ENCODE peak calls at places on chromosomes 16 and 17, in four cellular contexts. I is HCT116, G is K562, K is GM12878. J is an unnamed sample.

GRCh38 chr16:68644303-68644702 is 807 bp upstream of the CDH3 start:
- DNase-seq in I (no peak), K (no peak), G (no peak), J (peak)

GRCh38 chr17:71975998-71976649 is 144.7 kb upstream of the SOX9 start:
- DNase-seq in I (no peak), G (no peak), K (no peak), J (no peak)

GRCh38 chr17:2800367-2800766 is 4.1 kb downstream of the RAP1GAP2 start:
- DNase-seq in K (no peak), I (no peak), G (no peak), J (no peak)

GRCh38 chr17:34386343-34386924 is 23.4 kb upstream of the CCL1 start:
- DNase-seq in K (no peak), G (no peak), I (no peak), J (no peak)

GRCh38 chr16:30368122-30368791 is 2.0 kb downstream of the TBC1D10B start:
- DNase-seq in K (no peak), G (peak), I (no peak), J (no peak)

GRCh38 chr16:72066747-72067146 is 3.7 kb downstream of the HPR start:
- DNase-seq in K (no peak), G (peak), I (peak), J (no peak)

GRCh38 chr16:57941016-57941656 is 29.8 kb downstream of the CNGB1 start:
- DNase-seq in G (no peak), I (no peak), K (no peak), J (no peak)

GRCh38 chr16:70650216-70650615 is 3.9 kb downstream of the IL34 start:
- DNase-seq in I (no peak), K (no peak), G (no peak), J (no peak)

GRCh38 chr17:74257311-74257710 is 16.7 kb upstream of the DNAI2 start:
- DNase-seq in G (no peak), K (no peak), I (no peak), J (no peak)

GRCh38 chr16:66740010-66740409 is 11.4 kb downstream of the DYNC1LI2 start:
- DNase-seq in K (no peak), I (no peak), G (peak), J (no peak)

GRCh38 chr17:7822126-7822525 is 11.9 kb upstream of the KDM6B start:
- DNase-seq in I (no peak), G (no peak), K (no peak), J (no peak)

GRCh38 chr16:57462209-57462977 is at the start of gene POLR2C:
- DNase-seq in I (peak), G (peak), K (peak), J (peak)

GRCh38 chr17:28240688-28241340 is 78.2 kb upstream of the TMEM97 start:
- DNase-seq in I (no peak), G (no peak), K (no peak), J (no peak)

GRCh38 chr16:86211800-86212199 is 298.5 kb upstream of the FOXF1 start:
- DNase-seq in G (peak), I (peak), K (no peak), J (no peak)

GRCh38 chr16:86207350-86207749 is 303.0 kb upstream of the FOXF1 start:
- DNase-seq in I (no peak), K (no peak), G (no peak), J (no peak)

GRCh38 chr16:86210403-86211193 is 299.7 kb upstream of the FOXF1 start:
- DNase-seq in K (no peak), I (no peak), G (no peak), J (no peak)

GRCh38 chr16:86211265-86211664 is 299.1 kb upstream of the FOXF1 start:
- DNase-seq in K (no peak), I (no peak), G (no peak), J (no peak)

DNA sequence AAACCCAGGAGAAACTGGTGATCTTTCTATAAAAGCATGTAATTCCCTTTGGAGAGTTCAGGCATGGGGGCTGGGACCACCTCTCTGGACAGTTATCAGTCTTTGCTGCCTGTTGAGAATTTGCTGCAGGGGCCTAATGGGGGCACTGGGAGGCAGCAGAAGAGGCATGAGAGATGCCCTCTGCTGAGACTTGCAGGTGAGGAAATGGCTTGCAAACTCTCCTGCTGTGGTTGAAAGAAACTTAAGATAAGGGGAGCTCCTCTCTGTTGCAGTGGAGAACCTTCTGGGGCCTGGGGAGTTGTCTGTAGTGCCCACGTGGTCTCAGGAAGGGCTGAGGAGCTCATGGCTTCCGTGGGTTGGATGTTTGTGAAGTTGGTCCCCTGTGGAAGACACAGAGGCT is 301.1 kb upstream of the FOXF1 start:
- DNase-seq in G (no peak), K (no peak), I (no peak), J (no peak)
- TF ChIP-seq EGR1 in G (no peak), K (no peak), I (no peak), J (no peak)

GRCh38 chr17:57357830-57358426 is 101.6 kb downstream of the MSI2 start:
- DNase-seq in K (peak), I (no peak), G (no peak), J (no peak)
- TF ChIP-seq EGR1 in K (no peak), I (no peak), G (no peak), J (no peak)

GRCh38 chr17:5241861-5242671 is 7.4 kb upstream of the SCIMP start:
- DNase-seq in G (no peak), K (no peak), I (no peak), J (no peak)
- TF ChIP-seq EGR1 in G (no peak), K (no peak), I (no peak), J (no peak)

DNA sequence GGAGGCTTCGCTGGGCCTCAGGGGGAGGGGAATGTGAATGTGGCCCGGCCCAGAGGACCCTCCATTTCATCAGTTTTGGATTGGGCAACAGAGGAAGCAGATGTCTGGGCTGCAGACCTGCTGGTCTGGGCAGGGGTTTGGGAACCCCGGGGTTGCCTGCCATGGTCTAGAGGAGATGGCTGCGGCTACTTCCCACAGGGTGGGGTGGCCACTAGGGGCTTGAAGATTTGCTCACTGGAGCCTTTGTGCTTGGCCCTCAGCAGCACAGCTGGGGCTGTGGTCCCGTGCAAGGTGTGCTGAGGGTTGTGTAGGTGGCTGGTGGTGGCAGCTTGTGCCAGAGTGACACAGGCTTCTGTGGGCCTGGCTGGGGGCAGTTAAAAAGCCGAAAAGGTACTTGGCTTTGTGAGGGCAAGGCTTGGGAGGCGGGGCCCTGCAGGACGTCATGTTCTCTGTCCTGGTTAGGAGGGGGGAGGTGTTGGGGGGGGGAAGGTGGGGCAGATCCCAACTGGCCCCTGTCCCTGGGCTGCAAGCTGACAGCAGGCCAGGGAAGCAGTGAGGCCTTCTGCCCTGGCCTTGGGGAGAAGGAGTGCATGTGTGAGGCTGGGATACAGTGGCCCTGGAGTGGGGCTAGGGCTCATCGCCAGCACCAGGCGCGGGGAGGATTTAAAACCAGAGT is 98.0 kb downstream of the KPNA2 start:
- DNase-seq in I (no peak), G (no peak), K (no peak), J (peak)
- TF ChIP-seq EGR1 in I (no peak), G (no peak), K (no peak), J (no peak)

DNA sequence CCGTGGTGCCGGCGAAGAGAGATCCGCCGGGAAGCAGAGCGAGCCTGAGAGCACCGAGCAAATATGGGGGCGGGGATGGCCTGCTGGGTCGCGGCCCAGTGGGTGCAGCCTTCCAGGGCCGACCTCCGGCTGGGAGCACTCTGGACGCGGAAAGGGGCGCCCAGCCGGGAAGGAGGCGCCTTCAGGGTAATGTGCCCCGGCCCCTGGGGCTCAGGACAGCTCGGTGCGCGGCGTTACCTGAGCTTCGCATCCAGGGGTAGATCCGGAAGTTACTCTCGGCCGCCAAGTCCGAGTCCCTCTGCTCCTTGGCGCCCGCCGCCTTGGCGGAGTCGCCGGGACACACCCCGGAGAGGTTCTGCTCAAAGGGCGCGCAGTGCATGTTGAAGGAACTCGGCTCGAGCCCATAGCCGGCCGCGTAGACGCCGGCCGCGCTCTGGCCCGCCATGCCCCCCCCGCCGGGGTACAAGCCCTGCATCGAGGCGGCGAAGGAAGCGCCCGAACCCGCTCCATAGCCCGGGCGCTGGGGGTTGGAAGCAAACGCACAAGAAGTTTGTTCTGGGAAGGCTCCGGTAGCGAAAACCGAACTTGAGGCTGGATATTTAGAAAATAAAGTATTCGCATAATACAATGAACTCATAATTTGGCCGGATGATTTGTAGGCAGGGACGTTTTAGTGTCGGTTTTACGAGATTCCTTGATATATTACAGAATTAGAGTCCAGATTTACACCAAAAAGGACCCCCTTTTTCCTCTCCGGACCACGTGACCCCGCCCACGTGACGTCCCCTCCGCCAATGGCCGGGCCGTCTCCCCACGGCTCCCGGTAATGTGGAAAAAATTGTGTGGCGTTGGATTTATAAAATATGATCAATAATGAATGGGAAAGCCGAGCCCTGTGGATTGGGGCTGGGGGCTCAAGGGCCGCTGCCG is at the start of gene HOXB7:
- DNase-seq in I (no peak), K (no peak), G (peak), J (no peak)
- TF ChIP-seq EGR1 in I (no peak), K (no peak), G (peak), J (no peak)

GRCh38 chr16:75081179-75081859 is 35.3 kb downstream of the LDHD start:
- DNase-seq in I (no peak), K (no peak), G (no peak), J (no peak)

GRCh38 chr16:75083826-75084225 is 32.8 kb downstream of the LDHD start:
- DNase-seq in G (no peak), I (no peak), K (no peak), J (no peak)

GRCh38 chr16:75079346-75079926 is 37.1 kb downstream of the LDHD start:
- DNase-seq in G (no peak), K (no peak), I (no peak), J (no peak)

GRCh38 chr16:75078886-75079285 is 37.7 kb downstream of the LDHD start:
- DNase-seq in I (no peak), K (no peak), G (no peak), J (no peak)

DNA sequence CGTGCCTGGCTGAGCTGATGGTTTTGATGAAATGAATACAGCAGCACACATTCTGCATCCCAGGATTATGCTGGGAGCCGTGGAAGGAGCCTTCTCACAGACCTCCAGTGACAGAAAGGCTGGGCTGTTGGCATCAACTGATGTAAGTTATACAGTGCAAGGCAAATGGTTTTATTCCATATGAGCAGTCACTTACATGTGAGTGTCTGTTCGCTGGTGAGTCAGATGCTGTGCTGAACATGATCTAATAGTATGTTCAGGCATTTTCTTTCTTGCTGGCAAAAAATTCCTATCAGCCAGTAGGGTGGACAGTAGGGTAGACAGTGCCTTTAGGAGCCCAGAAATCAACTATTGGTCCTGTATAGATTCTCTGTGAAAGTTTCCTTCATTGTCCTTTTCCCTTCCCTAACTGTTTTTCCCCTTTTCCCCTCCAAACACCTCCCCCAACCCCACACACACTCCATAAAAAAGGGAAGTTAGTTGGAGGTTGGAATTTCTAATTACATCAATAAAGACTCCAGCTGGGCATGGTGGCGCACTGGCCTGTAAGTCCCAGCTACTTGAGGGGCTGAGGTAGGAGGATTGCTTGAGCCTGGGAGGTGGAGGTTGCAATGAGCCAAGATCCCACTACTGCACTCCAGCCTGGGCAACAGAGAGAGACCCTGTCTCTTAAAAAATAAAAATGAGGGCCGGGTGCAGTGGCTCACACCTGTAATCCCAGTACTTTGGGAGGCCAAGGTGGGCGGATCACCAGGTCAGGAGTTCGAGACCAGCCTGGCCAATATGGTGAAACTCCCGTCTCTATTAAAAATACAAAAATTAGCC is 36.2 kb downstream of the LDHD start:
- DNase-seq in K (no peak), G (no peak), I (no peak), J (no peak)
- TF ChIP-seq EGR1 in K (no peak), G (no peak), I (no peak), J (no peak)

DNA sequence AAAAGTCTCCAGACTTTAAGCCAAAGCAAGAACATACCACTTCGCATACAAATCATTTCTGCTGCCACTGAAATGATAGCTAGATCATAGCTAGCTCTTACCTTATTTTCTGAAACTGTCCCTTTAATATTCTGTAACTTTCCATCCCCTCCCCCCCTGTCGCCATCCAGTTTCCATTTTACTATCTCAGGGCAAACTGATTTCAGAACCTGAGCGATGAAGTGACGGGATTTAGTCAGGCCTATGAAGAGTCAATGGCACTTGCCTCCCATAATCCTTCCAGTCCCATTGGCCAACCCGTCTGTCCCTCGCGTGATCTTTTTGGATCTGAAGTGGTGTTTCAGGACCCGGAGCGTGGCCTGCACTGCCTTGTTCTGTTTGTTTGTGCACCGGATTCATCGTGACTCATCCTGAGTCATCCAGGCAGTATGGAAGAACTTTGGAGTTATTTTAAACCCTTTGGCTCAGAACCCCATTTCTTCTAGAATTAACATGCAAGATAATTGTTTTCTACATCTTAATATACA is 199.8 kb upstream of the CHMP6 start:
- DNase-seq in G (peak), K (no peak), I (peak), J (no peak)
- TF ChIP-seq EGR1 in G (no peak), K (no peak), I (peak), J (no peak)

J was measured in H1.